ENCODE peak calls at places on chromosome 2, in four cellular contexts. One of them, this sample, is unnamed.

GRCh38 chr2:240948905-240949790 is 43.0 kb downstream of the CROCC2 start:
- DNase-seq in activated effector memory CD4-positive, alpha-beta T cell treated with anti-CD3 and anti-CD28 coated beads, Interleukin-2, amount 50 U/mL, for 16 hours: peak; percentile 49
- DNase-seq in HTR-8/SVneo: no peak
- DNase-seq in cardiac muscle cell: no peak
- DNase-seq in this sample: no peak

GRCh38 chr2:28390241-28390856 is 2.3 kb upstream of the FOSL2 start:
- DNase-seq in HTR-8/SVneo: peak; percentile 78
- DNase-seq in activated effector memory CD4-positive, alpha-beta T cell treated with anti-CD3 and anti-CD28 coated beads, Interleukin-2, amount 50 U/mL, for 16 hours: peak; percentile 96
- DNase-seq in cardiac muscle cell: peak; percentile 67
- DNase-seq in this sample: peak; percentile 78

GRCh38 chr2:128277961-128278681 is 40.5 kb downstream of the HS6ST1 start:
- DNase-seq in HTR-8/SVneo: no peak
- DNase-seq in activated effector memory CD4-positive, alpha-beta T cell treated with anti-CD3 and anti-CD28 coated beads, Interleukin-2, amount 50 U/mL, for 16 hours: peak; percentile 56
- DNase-seq in cardiac muscle cell: no peak
- DNase-seq in this sample: no peak

GRCh38 chr2:162925595-162925994 is 87.0 kb upstream of the KCNH7 start:
- DNase-seq in activated effector memory CD4-positive, alpha-beta T cell treated with anti-CD3 and anti-CD28 coated beads, Interleukin-2, amount 50 U/mL, for 16 hours: no peak
- DNase-seq in HTR-8/SVneo: no peak
- DNase-seq in cardiac muscle cell: no peak
- DNase-seq in this sample: no peak

GRCh38 chr2:215653344-215654015 is 217.6 kb upstream of the FN1 start:
- DNase-seq in HTR-8/SVneo: no peak
- DNase-seq in activated effector memory CD4-positive, alpha-beta T cell treated with anti-CD3 and anti-CD28 coated beads, Interleukin-2, amount 50 U/mL, for 16 hours: no peak
- DNase-seq in cardiac muscle cell: no peak
- DNase-seq in this sample: no peak

GRCh38 chr2:59025157-59025757 is 784.1 kb upstream of the FANCL start:
- DNase-seq in HTR-8/SVneo: peak; percentile 13
- DNase-seq in cardiac muscle cell: peak; percentile 74
- DNase-seq in activated effector memory CD4-positive, alpha-beta T cell treated with anti-CD3 and anti-CD28 coated beads, Interleukin-2, amount 50 U/mL, for 16 hours: no peak
- DNase-seq in this sample: peak; percentile 66

GRCh38 chr2:55119711-55120487 is 69.6 kb upstream of the RTN4 start:
- DNase-seq in cardiac muscle cell: no peak
- DNase-seq in activated effector memory CD4-positive, alpha-beta T cell treated with anti-CD3 and anti-CD28 coated beads, Interleukin-2, amount 50 U/mL, for 16 hours: no peak
- DNase-seq in HTR-8/SVneo: no peak
- DNase-seq in this sample: peak; percentile 46

GRCh38 chr2:241546771-241547498 is 11.6 kb upstream of the BOK start:
- DNase-seq in HTR-8/SVneo: peak; percentile 96
- DNase-seq in cardiac muscle cell: peak; percentile 7
- DNase-seq in activated effector memory CD4-positive, alpha-beta T cell treated with anti-CD3 and anti-CD28 coated beads, Interleukin-2, amount 50 U/mL, for 16 hours: no peak
- DNase-seq in this sample: peak; percentile 15

GRCh38 chr2:64766841-64767669 is 113.3 kb upstream of the SERTAD2 start:
- DNase-seq in activated effector memory CD4-positive, alpha-beta T cell treated with anti-CD3 and anti-CD28 coated beads, Interleukin-2, amount 50 U/mL, for 16 hours: no peak
- DNase-seq in cardiac muscle cell: no peak
- DNase-seq in HTR-8/SVneo: no peak
- DNase-seq in this sample: no peak

GRCh38 chr2:221676566-221677172 is 104.6 kb upstream of the EPHA4 start:
- DNase-seq in cardiac muscle cell: no peak
- DNase-seq in activated effector memory CD4-positive, alpha-beta T cell treated with anti-CD3 and anti-CD28 coated beads, Interleukin-2, amount 50 U/mL, for 16 hours: no peak
- DNase-seq in HTR-8/SVneo: no peak
- DNase-seq in this sample: no peak

GRCh38 chr2:181742361-181742760 is 62.0 kb upstream of the NEUROD1 start:
- DNase-seq in cardiac muscle cell: no peak
- DNase-seq in HTR-8/SVneo: no peak
- DNase-seq in activated effector memory CD4-positive, alpha-beta T cell treated with anti-CD3 and anti-CD28 coated beads, Interleukin-2, amount 50 U/mL, for 16 hours: no peak
- DNase-seq in this sample: no peak

GRCh38 chr2:240300261-240300821 is 135.1 kb upstream of the GPC1 start:
- DNase-seq in activated effector memory CD4-positive, alpha-beta T cell treated with anti-CD3 and anti-CD28 coated beads, Interleukin-2, amount 50 U/mL, for 16 hours: peak; percentile 36
- DNase-seq in cardiac muscle cell: no peak
- DNase-seq in HTR-8/SVneo: no peak
- DNase-seq in this sample: no peak

GRCh38 chr2:231933916-231934401 is 7.8 kb upstream of the NPPC start:
- DNase-seq in activated effector memory CD4-positive, alpha-beta T cell treated with anti-CD3 and anti-CD28 coated beads, Interleukin-2, amount 50 U/mL, for 16 hours: no peak
- DNase-seq in cardiac muscle cell: no peak
- DNase-seq in HTR-8/SVneo: no peak
- DNase-seq in this sample: peak; percentile 29

GRCh38 chr2:77127345-77127744 is 394.8 kb downstream of the LRRTM4 start:
- DNase-seq in activated effector memory CD4-positive, alpha-beta T cell treated with anti-CD3 and anti-CD28 coated beads, Interleukin-2, amount 50 U/mL, for 16 hours: no peak
- DNase-seq in cardiac muscle cell: no peak
- DNase-seq in HTR-8/SVneo: no peak
- DNase-seq in this sample: no peak

GRCh38 chr2:170525566-170525900 is 189.6 kb upstream of the SP5 start:
- DNase-seq in activated effector memory CD4-positive, alpha-beta T cell treated with anti-CD3 and anti-CD28 coated beads, Interleukin-2, amount 50 U/mL, for 16 hours: no peak
- DNase-seq in cardiac muscle cell: no peak
- DNase-seq in HTR-8/SVneo: peak; percentile 81
- DNase-seq in this sample: no peak

GRCh38 chr2:197212344-197213262 is 98.0 kb downstream of the ANKRD44 start:
- DNase-seq in cardiac muscle cell: no peak
- DNase-seq in activated effector memory CD4-positive, alpha-beta T cell treated with anti-CD3 and anti-CD28 coated beads, Interleukin-2, amount 50 U/mL, for 16 hours: no peak
- DNase-seq in HTR-8/SVneo: no peak
- DNase-seq in this sample: no peak

GRCh38 chr2:67667054-67667908 is 270.1 kb downstream of the ETAA1 start:
- DNase-seq in cardiac muscle cell: no peak
- DNase-seq in activated effector memory CD4-positive, alpha-beta T cell treated with anti-CD3 and anti-CD28 coated beads, Interleukin-2, amount 50 U/mL, for 16 hours: no peak
- DNase-seq in HTR-8/SVneo: no peak
- DNase-seq in this sample: no peak

GRCh38 chr2:203774760-203775159 is 68.3 kb downstream of the CD28 start:
- DNase-seq in cardiac muscle cell: no peak
- DNase-seq in HTR-8/SVneo: no peak
- DNase-seq in activated effector memory CD4-positive, alpha-beta T cell treated with anti-CD3 and anti-CD28 coated beads, Interleukin-2, amount 50 U/mL, for 16 hours: no peak
- DNase-seq in this sample: no peak

GRCh38 chr2:25032094-25032493 is 9.8 kb upstream of the EFR3B start:
- DNase-seq in activated effector memory CD4-positive, alpha-beta T cell treated with anti-CD3 and anti-CD28 coated beads, Interleukin-2, amount 50 U/mL, for 16 hours: no peak
- DNase-seq in HTR-8/SVneo: no peak
- DNase-seq in cardiac muscle cell: no peak
- DNase-seq in this sample: no peak

GRCh38 chr2:77954931-77955330 is 432.8 kb upstream of the LRRTM4 start:
- DNase-seq in cardiac muscle cell: no peak
- DNase-seq in activated effector memory CD4-positive, alpha-beta T cell treated with anti-CD3 and anti-CD28 coated beads, Interleukin-2, amount 50 U/mL, for 16 hours: no peak
- DNase-seq in HTR-8/SVneo: no peak
- DNase-seq in this sample: no peak

GRCh38 chr2:46239175-46239846 is 57.9 kb upstream of the EPAS1 start:
- DNase-seq in activated effector memory CD4-positive, alpha-beta T cell treated with anti-CD3 and anti-CD28 coated beads, Interleukin-2, amount 50 U/mL, for 16 hours: no peak
- DNase-seq in cardiac muscle cell: no peak
- DNase-seq in HTR-8/SVneo: no peak
- DNase-seq in this sample: no peak

GRCh38 chr2:236008006-236008405 is 160.2 kb downstream of the GBX2 start:
- DNase-seq in activated effector memory CD4-positive, alpha-beta T cell treated with anti-CD3 and anti-CD28 coated beads, Interleukin-2, amount 50 U/mL, for 16 hours: no peak
- DNase-seq in cardiac muscle cell: no peak
- DNase-seq in HTR-8/SVneo: no peak
- DNase-seq in this sample: no peak

GRCh38 chr2:45741451-45741850 is 90.0 kb downstream of the PRKCE start:
- DNase-seq in HTR-8/SVneo: no peak
- DNase-seq in activated effector memory CD4-positive, alpha-beta T cell treated with anti-CD3 and anti-CD28 coated beads, Interleukin-2, amount 50 U/mL, for 16 hours: no peak
- DNase-seq in cardiac muscle cell: no peak
- DNase-seq in this sample: no peak

GRCh38 chr2:108267117-108267516 is 21.6 kb upstream of the SULT1C2 start:
- DNase-seq in cardiac muscle cell: no peak
- DNase-seq in activated effector memory CD4-positive, alpha-beta T cell treated with anti-CD3 and anti-CD28 coated beads, Interleukin-2, amount 50 U/mL, for 16 hours: no peak
- DNase-seq in HTR-8/SVneo: no peak
- DNase-seq in this sample: no peak